ENCODE peak calls at places on chromosomes 11 and 22, in six cellular contexts. P is GOT3; I is NCI-H2029; W is stimulated activated CD4-positive, alpha-beta T cell treated with anti-CD3 and anti-CD28 coated beads, Interleukin-2, amount 100 ng/mL, for 48 hours; T is adipocyte; M is skeletal muscle cell. Z is an unnamed sample.

GRCh38 chr11:17979770-17980371 is 33.0 kb downstream of the SERGEF start:
- DNase-seq in P (no peak), T (peak), I (peak), W (peak), M (no peak), Z (no peak)

GRCh38 chr11:126920833-126921232 is 79.7 kb downstream of the KIRREL3 start:
- DNase-seq in W (no peak), T (no peak), M (no peak), P (no peak), I (no peak), Z (no peak)

GRCh38 chr11:17077240-17077519 is 287 bp downstream of the RPS13 start:
- DNase-seq in W (no peak), P (no peak), I (peak), M (no peak), T (no peak), Z (no peak)

GRCh38 chr11:114562166-114562916 is 2.7 kb upstream of the NXPE1 start:
- DNase-seq in P (no peak), W (no peak), M (peak), I (no peak), T (peak), Z (no peak)

GRCh38 chr11:66317766-66318575 is 1.1 kb upstream of the CD248 start:
- DNase-seq in M (peak), I (no peak), T (peak), P (peak), W (no peak), Z (peak)

GRCh38 chr11:123645576-123645975 is 8.8 kb downstream of the SCN3B start:
- DNase-seq in W (no peak), I (no peak), T (no peak), P (no peak), M (no peak), Z (no peak)

GRCh38 chr11:122439911-122440782 is 215.4 kb upstream of the UBASH3B start:
- DNase-seq in M (no peak), P (no peak), W (no peak), I (peak), T (peak), Z (no peak)

GRCh38 chr22:30947821-30948454 is 20.6 kb downstream of the MORC2 start:
- DNase-seq in M (peak), W (no peak), I (no peak), P (no peak), T (peak), Z (no peak)

GRCh38 chr22:30866811-30867271 is 101.7 kb downstream of the MORC2 start:
- DNase-seq in T (no peak), M (no peak), I (no peak), P (no peak), W (no peak), Z (no peak)

GRCh38 chr11:2342557-2342956 is 34.6 kb upstream of the CD81 start:
- DNase-seq in W (no peak), P (no peak), T (no peak), M (no peak), I (no peak), Z (no peak)

GRCh38 chr22:26452236-26453016 is 23.4 kb downstream of the ASPHD2 start:
- DNase-seq in W (no peak), M (no peak), T (no peak), I (no peak), P (no peak), Z (peak)

GRCh38 chr11:62608776-62609175 is 3.8 kb downstream of the EML3 start:
- DNase-seq in P (no peak), T (no peak), I (no peak), W (no peak), M (no peak), Z (no peak)

GRCh38 chr11:9615031-9615451 is 41.6 kb downstream of the WEE1 start:
- DNase-seq in P (no peak), W (no peak), T (peak), I (no peak), M (no peak), Z (peak)

GRCh38 chr11:4455439-4455838 is 6.3 kb downstream of the OR52K2 start:
- DNase-seq in I (no peak), T (no peak), M (no peak), W (no peak), P (no peak), Z (no peak)

GRCh38 chr11:46369458-46370152 is 11.9 kb upstream of the MDK start:
- DNase-seq in M (no peak), I (no peak), T (peak), W (peak), P (no peak), Z (no peak)

GRCh38 chr22:44398791-44399190 is 86.0 kb upstream of the SHISAL1 start:
- DNase-seq in W (no peak), I (no peak), P (no peak), M (no peak), T (no peak), Z (peak)

GRCh38 chr11:65944191-65944590 is 1.1 kb upstream of the TSGA10IP start:
- DNase-seq in M (no peak), I (no peak), W (no peak), P (no peak), T (no peak), Z (no peak)

GRCh38 chr11:68216171-68216938 is 3.3 kb upstream of the KMT5B start:
- DNase-seq in I (peak), W (no peak), T (no peak), M (no peak), P (no peak), Z (no peak)

GRCh38 chr11:465896-466538 is 15.9 kb downstream of the PTDSS2 start:
- DNase-seq in P (no peak), I (no peak), W (no peak), M (no peak), T (no peak), Z (no peak)

GRCh38 chr11:101516546-101516945 is 67.3 kb downstream of the TRPC6 start:
- DNase-seq in P (no peak), I (no peak), M (no peak), W (no peak), T (no peak), Z (no peak)

GRCh38 chr11:133303262-133303661 is 229.0 kb downstream of the OPCML start:
- DNase-seq in W (no peak), M (no peak), I (no peak), P (no peak), T (no peak), Z (no peak)

GRCh38 chr22:32644252-32645100 is 157.0 kb upstream of the TIMP3 start:
- DNase-seq in T (peak), P (no peak), W (peak), M (no peak), I (peak), Z (peak)

GRCh38 chr22:22400964-22401363 is 107.6 kb downstream of the ZNF280B start:
- DNase-seq in P (no peak), I (no peak), M (no peak), T (no peak), W (no peak), Z (no peak)

GRCh38 chr11:10451399-10452116 is 3.5 kb upstream of the AMPD3 start:
- DNase-seq in T (no peak), P (no peak), I (no peak), M (no peak), W (no peak), Z (no peak)

GRCh38 chr11:118927554-118928107 is 1.9 kb upstream of the BCL9L start:
- DNase-seq in W (no peak), P (no peak), I (no peak), T (no peak), M (no peak), Z (no peak)

Z was measured in ascending aorta.